ENCODE peak calls at places on chromosome 14, in six cellular contexts. L, T, R, F, D and K are unnamed samples.

GRCh38 chr14:64995291-64995690 is 8.6 kb downstream of the FNTB start:
- DNase-seq in L (no peak), T (no peak), R (no peak), F (no peak), D (no peak), K (no peak)

GRCh38 chr14:26163761-26164160 is 434.1 kb downstream of the NOVA1 start:
- DNase-seq in L (peak; percentile 36), T (no peak), R (no peak), F (no peak), D (no peak), K (no peak)

GRCh38 chr14:59769586-59769985 is 101.0 kb downstream of the RTN1 start:
- DNase-seq in L (no peak), T (no peak), R (no peak), F (no peak), D (no peak), K (no peak)

GRCh38 chr14:99579077-99579836 is 24.8 kb downstream of the CCDC85C start:
- DNase-seq in L (no peak), T (peak; percentile 92), R (no peak), F (peak; percentile 88), D (no peak), K (no peak)

GRCh38 chr14:99759546-99759925 is 33.7 kb upstream of the EML1 start:
- DNase-seq in L (no peak), T (no peak), R (no peak), F (no peak), D (no peak), K (peak; percentile 46)

GRCh38 chr14:88831285-88831684 is 6.8 kb downstream of the TTC8 start:
- DNase-seq in L (no peak), T (no peak), R (no peak), F (peak; percentile 59), D (no peak), K (no peak)

GRCh38 chr14:101480022-101480746 is 81.1 kb upstream of the DIO3 start:
- DNase-seq in L (no peak), T (peak; percentile 15), R (peak; percentile 15), F (no peak), D (no peak), K (peak; percentile 37)

GRCh38 chr14:74160763-74161162 is 76.0 kb downstream of the LIN52 start:
- DNase-seq in L (no peak), T (no peak), R (no peak), F (no peak), D (no peak), K (no peak)

GRCh38 chr14:38248629-38249028 is 7.3 kb downstream of the CLEC14A start:
- DNase-seq in L (no peak), T (no peak), R (no peak), F (no peak), D (no peak), K (no peak)

GRCh38 chr14:65287264-65288131 is 125.0 kb upstream of the FUT8 start:
- DNase-seq in L (no peak), T (no peak), R (no peak), F (no peak), D (no peak), K (no peak)

GRCh38 chr14:94665121-94665520 is 52.9 kb downstream of the SERPINA3 start:
- DNase-seq in L (no peak), T (no peak), R (no peak), F (no peak), D (no peak), K (peak; percentile 34)

GRCh38 chr14:67416810-67417209 is 4.8 kb upstream of the PLEK2 start:
- DNase-seq in L (no peak), T (no peak), R (no peak), F (no peak), D (no peak), K (peak; percentile 7)

GRCh38 chr14:61644834-61645233 is 50.5 kb upstream of the HIF1A start:
- DNase-seq in L (no peak), T (no peak), R (no peak), F (no peak), D (no peak), K (no peak)

GRCh38 chr14:60310086-60310684 is 61.2 kb downstream of the PPM1A start:
- DNase-seq in L (no peak), T (no peak), R (no peak), F (no peak), D (no peak), K (no peak)

GRCh38 chr14:75477881-75478280 is 44.4 kb upstream of the BATF start:
- DNase-seq in L (no peak), T (no peak), R (no peak), F (no peak), D (no peak), K (no peak)

GRCh38 chr14:49052516-49052915 is 533.7 kb downstream of the RPS29 start:
- DNase-seq in L (no peak), T (no peak), R (no peak), F (no peak), D (no peak), K (no peak)

GRCh38 chr14:89025581-89026236 is 201.3 kb downstream of the TTC8 start:
- DNase-seq in L (peak; percentile 59), T (no peak), R (no peak), F (no peak), D (no peak), K (no peak)

GRCh38 chr14:85483652-85484051 is 46.3 kb upstream of the FLRT2 start:
- DNase-seq in L (no peak), T (no peak), R (no peak), F (no peak), D (no peak), K (no peak)

GRCh38 chr14:101215936-101216335 is 312.4 kb upstream of the RTL1 start:
- DNase-seq in L (no peak), T (peak; percentile 22), R (peak; percentile 9), F (no peak), D (no peak), K (peak; percentile 40)

GRCh38 chr14:99619873-99620834 is 16.1 kb upstream of the CCDC85C start:
- DNase-seq in L (no peak), T (no peak), R (no peak), F (no peak), D (no peak), K (no peak)

GRCh38 chr14:35335388-35336092 is 43.4 kb downstream of the PSMA6 start:
- DNase-seq in L (peak; percentile 72), T (peak; percentile 87), R (peak; percentile 75), F (no peak), D (peak; percentile 72), K (peak; percentile 77)

GRCh38 chr14:35331605-35332516 is 39.7 kb downstream of the PSMA6 start:
- DNase-seq in L (no peak), T (peak; percentile 88), R (no peak), F (peak; percentile 90), D (no peak), K (no peak)

GRCh38 chr14:35333797-35334743 is 41.9 kb downstream of the PSMA6 start:
- DNase-seq in L (no peak), T (no peak), R (no peak), F (no peak), D (no peak), K (no peak)

GRCh38 chr14:35332517-35333346 is 40.5 kb downstream of the PSMA6 start:
- DNase-seq in L (no peak), T (peak; percentile 40), R (no peak), F (no peak), D (no peak), K (no peak)

DNA sequence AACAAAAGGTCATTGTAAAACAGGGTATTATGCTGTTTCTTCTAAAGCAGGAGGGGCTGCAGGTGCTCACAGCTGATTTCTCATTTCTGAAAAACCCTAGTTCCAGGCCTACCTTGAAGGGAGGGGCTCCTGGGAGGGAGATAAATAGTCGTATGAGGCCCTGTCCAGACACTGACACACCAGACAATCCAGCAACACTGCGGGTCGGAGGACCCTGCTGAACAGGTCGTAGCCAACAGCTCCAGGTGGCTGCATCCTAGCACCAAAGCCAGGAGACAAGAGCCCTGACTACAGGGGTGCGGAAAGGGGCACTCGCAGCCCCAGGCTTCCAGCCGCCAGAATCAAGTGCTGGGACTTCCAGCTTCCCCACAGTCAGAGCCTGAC is 41.2 kb downstream of the PSMA6 start:
- DNase-seq in L (no peak), T (no peak), R (no peak), F (no peak), D (no peak), K (no peak)
- H3K4me1 ChIP-seq in L (peaks cover 53% of the 10 kb centered on the region), T (peaks cover 59% of the 10 kb centered on the region), R (peaks cover 27% of the 10 kb centered on the region), F (peaks cover 13% of the 10 kb centered on the region), D (peaks cover 64% of the 10 kb centered on the region), K (peaks cover 35% of the 10 kb centered on the region)

DNA sequence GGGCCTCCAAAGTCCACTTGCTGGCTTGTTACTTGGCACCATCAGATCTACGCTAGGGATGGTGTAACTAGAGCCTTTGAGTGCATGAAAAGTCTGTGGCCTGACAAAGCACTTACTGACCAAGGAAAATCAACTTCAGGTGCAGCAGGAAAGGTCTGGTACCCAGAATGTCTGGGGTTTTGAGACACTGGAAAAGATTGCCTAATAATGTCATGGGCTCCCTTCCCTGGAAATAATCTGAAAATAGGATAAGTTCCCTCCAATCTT is 106.7 kb downstream of the ZFP36L1 start:
- DNase-seq in L (no peak), T (no peak), R (no peak), F (no peak), D (no peak), K (no peak)
- TF ChIP-seq POLR2A in L (no peak), T (no peak), R (no peak), F (no peak), D (no peak), K (no peak)

DNA sequence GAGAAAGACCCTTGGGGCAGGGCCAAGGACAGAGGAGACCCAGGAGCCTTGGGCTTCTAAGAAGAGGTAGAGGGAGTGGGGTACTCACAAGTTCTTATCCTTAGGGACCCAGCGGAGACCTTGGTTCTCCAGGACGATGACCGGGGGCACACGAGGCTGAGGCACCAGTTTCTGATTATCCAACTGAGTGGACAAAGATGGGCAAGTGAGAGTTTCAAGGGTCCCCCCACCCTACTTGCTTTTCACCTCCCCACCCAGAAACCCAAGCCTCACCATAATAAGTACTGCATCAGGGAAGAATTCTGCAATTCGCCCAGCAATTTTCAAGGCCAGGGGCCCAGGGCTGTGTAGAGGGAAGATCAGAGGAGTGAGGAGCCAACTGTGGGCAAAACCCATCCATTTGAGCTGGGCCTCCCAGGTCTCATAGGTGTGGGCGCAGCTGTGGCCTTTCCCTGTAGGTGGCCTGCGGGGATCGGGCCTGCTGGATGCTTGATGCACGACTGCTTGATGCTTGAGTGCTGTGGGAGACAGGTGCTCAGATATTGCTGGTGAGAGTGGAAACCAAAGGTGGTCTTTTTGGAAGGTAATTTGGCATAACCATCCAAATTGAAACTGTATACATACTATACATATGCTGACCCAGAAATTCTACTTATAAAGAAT is 2.0 kb downstream of the EMC9 start:
- DNase-seq in L (no peak), T (no peak), R (no peak), F (no peak), D (peak; percentile 46), K (no peak)
- H3K4me3 ChIP-seq in L (peak overlapping the region; percentile 66), T (no peak overlapping the region), R (no peak overlapping the region), F (no peak overlapping the region), D (peak overlapping the region; percentile 59), K (no peak overlapping the region)

GRCh38 chr14:52078721-52079120 is 9.9 kb upstream of the NID2 start:
- DNase-seq in L (no peak), T (no peak), R (no peak), F (no peak), D (no peak), K (no peak)
- H3K4me1 ChIP-seq in L (peaks cover 32% of the 10 kb centered on the region), T (no peaks in the 10 kb centered on the region), R (peaks cover 7% of the 10 kb centered on the region), F (no peaks in the 10 kb centered on the region), D (peaks cover 40% of the 10 kb centered on the region), K (no peaks in the 10 kb centered on the region)